ENCODE peak calls at places on chromosome 21, in four cellular contexts. N is HepG2, W is H1, U is K562. C is an unnamed sample.
A peak's percentile ranks its signal among the peaks of the same experiment; 100 is the strongest.

GRCh38 chr21:38838598-38839369 is 33.1 kb downstream of the ETS2 start:
- DNase-seq in W (no peak), U (no peak), N (no peak), C (no peak)

GRCh38 chr21:16838330-16838729 is 674.5 kb upstream of the CXADR start:
- DNase-seq in U (no peak), W (no peak), N (no peak), C (no peak)

GRCh38 chr21:16912075-16912474 is 600.8 kb upstream of the CXADR start:
- DNase-seq in W (no peak), N (no peak), U (no peak), C (no peak)

GRCh38 chr21:35332841-35333426 is 283.8 kb upstream of the RUNX1 start:
- DNase-seq in U (no peak), W (no peak), N (no peak), C (no peak)

GRCh38 chr21:40041446-40041845 is 174.2 kb downstream of the PCP4 start:
- DNase-seq in N (no peak), W (no peak), U (no peak), C (no peak)

GRCh38 chr21:25283720-25284119 is 323.6 kb downstream of the MRPL39 start:
- DNase-seq in U (no peak), N (peak; percentile 0), W (no peak), C (no peak)

GRCh38 chr21:38984982-38985422 is 179.3 kb downstream of the ETS2 start:
- DNase-seq in N (no peak), U (no peak), W (no peak), C (no peak)

GRCh38 chr21:36508948-36509347 is 29.0 kb upstream of the CLDN14 start:
- DNase-seq in U (no peak), N (no peak), W (no peak), C (no peak)

GRCh38 chr21:17688912-17689874 is 76.5 kb upstream of the BTG3 start:
- DNase-seq in W (peak; percentile 57), U (peak; percentile 19), N (peak; percentile 33), C (no peak)

GRCh38 chr21:39687069-39687468 is 57.9 kb upstream of the IGSF5 start:
- DNase-seq in N (no peak), U (no peak), W (no peak), C (no peak)

GRCh38 chr21:14383596-14384210 is 757 bp upstream of the HSPA13 start:
- DNase-seq in U (no peak), N (no peak), W (no peak), C (peak; percentile 12)

GRCh38 chr21:34807881-34808568 is 139.2 kb downstream of the CLIC6 start:
- DNase-seq in W (no peak), U (no peak), N (no peak), C (no peak)

GRCh38 chr21:35084869-35085268 is 35.8 kb upstream of the RUNX1 start:
- DNase-seq in N (no peak), U (no peak), W (no peak), C (no peak)

GRCh38 chr21:33543505-33544129 is 779 bp downstream of the SON start:
- DNase-seq in N (no peak), W (no peak), U (no peak), C (no peak)

GRCh38 chr21:38821248-38821647 is 15.5 kb downstream of the ETS2 start:
- DNase-seq in N (no peak), W (no peak), U (no peak), C (no peak)

GRCh38 chr21:28266061-28266460 is 726.6 kb downstream of the LTN1 start:
- DNase-seq in U (no peak), N (no peak), W (no peak), C (no peak)

GRCh38 chr21:36134820-36135390 is at the start of gene CBR3:
- DNase-seq in U (no peak), N (no peak), W (no peak), C (no peak)

GRCh38 chr21:31564439-31564838 is 95.1 kb upstream of the SOD1 start:
- DNase-seq in U (no peak), N (no peak), W (no peak), C (no peak)

GRCh38 chr21:25371831-25372434 is 235.3 kb downstream of the MRPL39 start:
- DNase-seq in U (no peak), W (no peak), N (no peak), C (no peak)

GRCh38 chr21:43790053-43790524 is 712 bp downstream of the RRP1 start:
- DNase-seq in U (no peak), N (no peak), W (no peak), C (no peak)

GRCh38 chr21:22076471-22076870 is 1078.3 kb downstream of the NCAM2 start:
- DNase-seq in U (no peak), N (no peak), W (no peak), C (no peak)

GRCh38 chr21:31874817-31875216 is 2.0 kb downstream of the HUNK start:
- DNase-seq in W (peak; percentile 64), N (no peak), U (no peak), C (no peak)

GRCh38 chr21:35616090-35616489 is 444.2 kb downstream of the SETD4 start:
- DNase-seq in N (no peak), W (no peak), U (no peak), C (no peak)

DNA sequence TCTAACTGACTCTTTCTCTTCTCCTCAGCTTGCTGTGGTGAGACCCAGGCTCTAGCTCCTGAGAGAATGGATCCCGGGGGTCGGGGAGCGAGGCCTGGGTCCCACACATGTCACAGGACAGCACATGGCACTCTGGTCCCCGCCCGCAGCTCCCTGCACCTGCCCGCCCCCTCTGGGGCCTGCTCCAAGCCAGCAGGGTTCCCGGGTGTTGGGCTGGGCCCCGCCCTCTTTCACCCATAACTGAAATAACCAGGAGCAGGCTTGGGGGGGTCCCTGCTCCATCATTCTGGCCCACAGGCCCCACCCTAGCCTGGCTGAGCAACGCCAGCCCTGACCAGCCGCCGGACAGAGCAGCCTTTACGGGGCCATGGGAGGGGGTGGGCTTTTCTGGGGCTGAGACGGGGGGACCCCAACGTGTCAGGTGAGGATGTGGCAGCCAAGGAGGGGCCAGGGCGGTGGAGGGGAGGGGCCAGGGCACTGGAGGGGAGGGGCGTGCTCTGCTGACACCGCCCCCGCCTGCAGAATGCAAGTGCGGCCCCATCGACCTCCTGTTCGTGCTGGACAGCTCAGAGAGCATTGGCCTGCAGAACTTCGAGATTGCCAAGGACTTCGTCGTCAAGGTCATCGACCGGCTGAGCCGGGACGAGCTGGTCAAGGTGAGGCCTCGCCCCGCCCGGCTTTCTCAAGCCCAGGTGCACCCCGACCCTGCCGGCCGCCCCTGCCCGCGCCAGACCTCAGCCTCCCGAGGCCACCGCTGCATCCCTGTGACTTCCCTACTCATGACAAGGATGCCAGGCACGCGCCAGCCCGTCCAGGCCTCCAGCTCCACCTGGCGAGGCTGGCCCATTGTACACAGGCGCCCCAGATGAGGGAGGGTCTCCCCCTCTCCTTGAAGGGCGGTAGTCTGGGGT is 19.4 kb downstream of the COL6A1 start:
- DNase-seq in N (no peak), U (peak; percentile 58), W (peak; percentile 45), C (no peak)
- TF ChIP-seq HDAC6 in N (no peak), U (no peak), W (no peak), C (no peak)

GRCh38 chr21:45920824-45921600 is 60.6 kb upstream of the COL6A1 start:
- DNase-seq in N (no peak), U (no peak), W (no peak), C (no peak)
- H2AFZ ChIP-seq in N (no peak overlapping the region), U (no peak overlapping the region), W (no peak overlapping the region), C (no peak overlapping the region)

GRCh38 chr21:42781150-42781980 is 98.0 kb downstream of the WDR4 start:
- DNase-seq in U (no peak), N (peak; percentile 32), W (peak; percentile 74), C (no peak)
- TF ChIP-seq HDAC6 in U (no peak), N (no peak), W (no peak), C (no peak)

GRCh38 chr21:45556302-45556644 is 14.0 kb upstream of the SLC19A1 start:
- DNase-seq in N (no peak), U (no peak), W (peak; percentile 53), C (no peak)
- H2AFZ ChIP-seq in N (no peak overlapping the region), U (peak overlapping the region; percentile 90), W (no peak overlapping the region), C (no peak overlapping the region)

GRCh38 chr21:42298237-42298636 is 17.0 kb downstream of the TFF3 start:
- DNase-seq in U (no peak), N (no peak), W (no peak), C (no peak)
- TF ChIP-seq HDAC6 in U (no peak), N (no peak), W (no peak), C (no peak)

DNA sequence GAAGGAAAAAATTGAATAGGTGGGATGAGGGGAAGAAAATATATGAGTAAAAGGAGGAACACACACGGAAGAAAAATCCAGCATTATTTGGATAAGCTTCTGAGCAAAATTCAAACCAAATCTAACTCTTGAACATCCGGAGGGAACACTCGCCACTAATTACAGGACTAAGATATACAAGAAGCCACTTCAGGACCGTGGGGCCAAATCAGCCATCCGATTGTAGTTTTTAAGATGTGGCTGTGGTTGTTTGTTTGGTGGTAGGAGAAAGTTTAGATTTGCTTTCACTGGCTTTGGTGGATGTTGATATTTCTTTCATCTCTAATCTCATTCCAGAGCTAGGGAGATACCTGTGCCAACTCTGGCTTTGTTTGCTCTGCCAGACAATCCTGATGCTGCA is 43.7 kb upstream of the ADAMTS1 start:
- DNase-seq in U (no peak), N (no peak), W (no peak), C (no peak)
- H2AFZ ChIP-seq in U (no peak overlapping the region), N (no peak overlapping the region), W (no peak overlapping the region), C (no peak overlapping the region)

C was measured in GM12878.